ENCODE peak calls at places on chromosomes 4 and X, in four cellular contexts. J is K562, S is HepG2, L is GM12878. F is an unnamed sample. For H3K27me3 and H3K4me1, the result is how much of the 10 kb centered on the place peaks cover.

GRCh38 chr4:31516520-31516919 is 796.4 kb downstream of the PCDH7 start:
- DNase-seq in J (no peak), S (no peak), L (no peak), F (no peak)

GRCh38 chr4:40046311-40046980 is 10.2 kb upstream of the N4BP2 start:
- DNase-seq in J (peak), S (peak), L (no peak), F (no peak)

GRCh38 chr4:112287258-112287873 is 1.7 kb upstream of the TIFA start:
- DNase-seq in J (no peak), S (no peak), L (no peak), F (no peak)

GRCh38 chr4:2786152-2786671 is 6.7 kb upstream of the SH3BP2 start:
- DNase-seq in J (no peak), S (no peak), L (peak), F (no peak)

GRCh38 chr4:147831452-147832192 is 99.7 kb downstream of the ARHGAP10 start:
- DNase-seq in J (peak), S (no peak), L (no peak), F (no peak)

GRCh38 chr4:171932238-171932637 is 119.0 kb downstream of the GALNTL6 start:
- DNase-seq in J (peak), S (no peak), L (no peak), F (no peak)

GRCh38 chr4:152585036-152585439 is 49.1 kb upstream of the FBXW7 start:
- DNase-seq in J (no peak), S (no peak), L (peak), F (no peak)

GRCh38 chrX:94288972-94289371 is 615.0 kb downstream of the FAM133A start:
- DNase-seq in J (no peak), S (no peak), L (no peak), F (peak)

GRCh38 chr4:182280439-182281111 is 37.4 kb downstream of the TENM3 start:
- DNase-seq in J (no peak), S (no peak), L (no peak), F (no peak)

GRCh38 chrX:6448003-6448402 is 86.9 kb downstream of the VCX3A start:
- DNase-seq in J (no peak), S (no peak), L (no peak), F (no peak)

GRCh38 chr4:73653695-73654106 is 33.5 kb upstream of the RASSF6 start:
- DNase-seq in J (peak), S (peak), L (peak), F (peak)

GRCh38 chr4:1402516-1403101 is 3.6 kb downstream of the NKX1-1 start:
- DNase-seq in J (no peak), S (no peak), L (no peak), F (peak)

GRCh38 chr4:31107362-31107761 is 387.2 kb downstream of the PCDH7 start:
- DNase-seq in J (no peak), S (no peak), L (no peak), F (no peak)

GRCh38 chrX:27767387-27767786 is 40.4 kb upstream of the MAGEB10 start:
- DNase-seq in J (no peak), S (no peak), L (no peak), F (no peak)

GRCh38 chr4:106325800-106326199 is 9.4 kb downstream of the AIMP1 start:
- DNase-seq in J (no peak), S (no peak), L (no peak), F (no peak)

GRCh38 chr4:77826280-77826679 is 7.1 kb upstream of the CNOT6L start:
- DNase-seq in J (no peak), S (no peak), L (no peak), F (no peak)

GRCh38 chr4:73609688-73610087 is 10.5 kb downstream of the RASSF6 start:
- DNase-seq in J (no peak), S (peak), L (no peak), F (no peak)

GRCh38 chr4:5054532-5054931 is 3.3 kb downstream of the STK32B start:
- DNase-seq in J (no peak), S (peak), L (no peak), F (no peak)

GRCh38 chr4:72312032-72312650 is 256.9 kb downstream of the ADAMTS3 start:
- DNase-seq in J (no peak), S (peak), L (no peak), F (peak)

GRCh38 chr4:3501825-3502425 is 30.3 kb downstream of the LRPAP1 start:
- DNase-seq in J (no peak), S (no peak), L (no peak), F (no peak)

DNA sequence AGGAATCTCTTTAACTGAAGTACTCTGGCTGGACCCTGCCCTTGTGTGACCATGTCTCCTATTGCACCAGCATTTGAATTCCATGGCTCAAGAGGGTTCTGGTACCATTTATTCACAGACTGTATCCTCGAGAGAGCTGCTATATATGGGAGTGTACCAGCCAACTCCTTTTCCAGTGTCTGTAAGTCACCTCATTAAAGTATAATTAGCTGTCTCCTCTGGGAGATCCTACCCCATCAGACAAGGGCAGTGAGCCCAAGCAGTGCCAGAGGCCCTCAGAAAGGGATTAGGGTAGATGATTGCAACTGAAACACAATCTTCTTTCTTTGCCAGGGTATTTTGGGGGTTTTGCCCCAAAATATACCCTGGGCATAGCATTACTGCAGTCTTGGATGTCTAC is 31.6 kb downstream of the GNL3L start:
- DNase-seq in J (no peak), S (no peak), L (no peak), F (no peak)
- H3K27me3 ChIP-seq in J (under half), S (under half), L (under half), F (under half)

DNA sequence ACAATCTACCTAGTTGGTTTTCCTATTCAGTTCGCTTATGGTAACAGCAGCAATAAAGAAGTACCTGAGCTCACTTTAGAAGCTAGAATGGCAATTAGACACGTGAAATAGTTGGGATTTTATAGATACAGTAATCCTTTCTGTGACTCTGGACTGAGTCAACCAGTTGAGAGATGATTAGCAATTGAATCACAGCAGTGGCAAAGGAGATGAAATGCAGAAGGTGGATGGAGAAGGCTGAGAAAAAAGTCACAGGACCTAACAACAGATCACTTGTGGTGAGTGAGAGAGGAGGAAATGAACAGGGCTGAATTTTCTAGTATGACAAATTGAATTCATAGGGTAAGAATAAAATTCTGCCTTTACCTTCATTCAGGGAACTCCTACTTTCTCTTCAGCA is 197.1 kb upstream of the MAGEB18 start:
- DNase-seq in J (no peak), S (no peak), L (no peak), F (no peak)
- TF ChIP-seq JUNB in J (no peak), S (no peak), L (no peak), F (no peak)

DNA sequence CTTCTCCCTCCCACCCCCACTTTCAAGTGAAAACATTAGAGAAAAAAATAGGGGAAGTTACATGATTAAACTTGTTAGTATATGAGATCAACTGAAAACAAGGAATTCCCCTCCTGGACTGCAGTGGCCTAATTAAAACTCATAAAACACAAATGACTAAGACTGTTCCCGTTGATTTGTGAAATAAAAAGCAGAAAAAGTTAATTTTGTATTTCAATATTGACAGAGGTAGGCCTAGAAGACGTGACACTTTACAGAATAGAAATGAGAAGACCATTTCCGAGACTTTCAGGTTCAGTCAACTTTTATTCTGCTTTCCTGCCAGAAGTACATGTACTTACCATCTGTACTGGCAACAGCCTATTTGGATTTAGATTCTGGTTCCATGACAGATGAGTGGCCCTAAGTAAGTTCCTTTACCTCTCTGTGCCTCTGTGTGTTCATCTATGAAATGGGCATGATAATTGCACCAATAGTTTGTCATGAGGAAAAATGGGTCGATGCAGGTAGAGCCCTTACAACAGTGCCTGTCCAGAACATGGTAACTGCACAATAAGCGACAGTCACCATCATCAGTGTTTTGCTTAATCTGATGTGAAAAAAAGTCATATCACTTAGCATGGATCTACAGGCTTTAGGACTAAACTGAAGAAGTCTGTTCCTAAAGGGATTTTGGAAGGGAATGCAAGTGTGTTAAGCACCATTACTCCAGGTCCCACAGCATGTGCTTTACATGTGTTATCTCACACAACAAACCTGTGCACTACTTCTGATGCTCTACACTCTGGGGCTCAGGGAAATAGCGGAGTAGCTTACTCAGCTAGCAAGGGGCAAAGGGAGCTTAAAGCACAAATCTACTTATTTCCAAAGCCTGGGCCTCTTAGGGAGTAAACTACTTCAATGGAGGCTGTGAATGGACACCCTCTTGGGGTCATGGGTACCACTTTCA is 562.3 kb upstream of the DIPK2B start:
- DNase-seq in J (no peak), S (no peak), L (peak), F (no peak)
- H3K4me1 ChIP-seq in J (under half), S (under half), L (under half), F (under half)

GRCh38 chrX:118971552-118971951 is 2.9 kb upstream of the LONRF3 start:
- DNase-seq in J (no peak), S (no peak), L (no peak), F (peak)
- H3K27me3 ChIP-seq in J (under half), S (under half), L (under half), F (half or more)

GRCh38 chr4:67576538-67576937 is 18.0 kb downstream of the STAP1 start:
- DNase-seq in J (no peak), S (no peak), L (no peak), F (no peak)

GRCh38 chr4:67571975-67572374 is 13.4 kb downstream of the STAP1 start:
- DNase-seq in J (peak), S (no peak), L (no peak), F (no peak)

GRCh38 chr4:67575889-67576329 is 17.4 kb downstream of the STAP1 start:
- DNase-seq in J (no peak), S (no peak), L (no peak), F (no peak)

GRCh38 chr4:67573193-67573592 is 14.7 kb downstream of the STAP1 start:
- DNase-seq in J (no peak), S (no peak), L (no peak), F (no peak)

DNA sequence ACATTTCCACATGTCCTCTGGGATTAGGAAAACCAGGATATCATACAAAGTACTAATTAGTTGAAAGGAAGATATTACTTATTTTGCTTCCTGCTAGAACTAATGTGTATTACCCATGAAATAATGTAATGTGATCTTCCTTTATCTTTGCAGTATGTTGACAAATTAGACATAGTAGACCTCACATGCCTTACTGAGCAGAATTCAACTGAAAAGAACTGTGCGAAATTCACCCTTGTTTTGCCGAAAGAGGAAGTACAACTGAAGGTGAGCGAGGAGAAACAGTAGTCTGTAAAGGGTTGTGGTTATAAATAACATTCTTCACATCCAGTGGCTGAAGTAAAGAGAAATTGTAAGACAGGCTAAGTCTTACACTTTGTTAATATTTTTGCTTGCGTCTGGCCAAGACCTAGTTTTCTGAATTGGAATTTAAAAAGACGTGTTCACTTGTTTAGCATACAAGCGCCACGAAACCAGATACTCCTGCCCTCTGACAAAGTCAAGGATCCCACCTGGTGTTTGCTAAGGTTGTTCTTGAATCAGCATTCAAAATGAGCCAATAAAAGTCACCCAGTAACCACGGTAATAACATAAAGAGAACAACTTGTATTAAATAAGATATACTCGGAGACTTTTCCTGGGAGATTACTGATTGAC is 16.8 kb downstream of the STAP1 start:
- DNase-seq in J (peak), S (no peak), L (peak), F (peak)
- TF ChIP-seq JUNB in J (no peak), S (no peak), L (peak), F (no peak)